ENCODE peak calls at places on chromosomes 4 and X, in eight cellular contexts. G is central memory CD4-positive, alpha-beta T cell; N is NCI-H2081; Q is Right ventricle myocardium superior; C is amygdala; S is CD4-positive, alpha-beta T cell; Y is LoVo; D is EL. R is an unnamed sample.
A peak's percentile ranks its signal among the peaks of the same experiment; 100 is the strongest.

GRCh38 chr4:142547974-142548373 is 298.1 kb downstream of the INPP4B start:
- DNase-seq in G (no peak), N (no peak), Q (no peak), C (no peak), S (no peak), Y (no peak), D (no peak), R (peak; percentile 8)

GRCh38 chr4:52911684-52912294 is 49.7 kb downstream of the RASL11B start:
- DNase-seq in G (peak; percentile 33), N (peak; percentile 81), Q (peak; percentile 70), C (no peak), S (peak; percentile 42), Y (peak; percentile 62), D (peak; percentile 68), R (peak; percentile 79)

GRCh38 chrX:13898084-13898483 is 81.2 kb upstream of the GPM6B start:
- DNase-seq in G (no peak), N (no peak), Q (no peak), C (no peak), S (no peak), Y (no peak), D (peak; percentile 28), R (peak; percentile 6)

GRCh38 chr4:115580901-115581300 is 467.5 kb upstream of the NDST4 start:
- DNase-seq in G (no peak), N (no peak), Q (no peak), C (no peak), S (no peak), Y (no peak), D (no peak), R (no peak)

GRCh38 chr4:165325732-165326512 is 1.5 kb upstream of the MSMO1 start:
- DNase-seq in G (no peak), N (no peak), Q (no peak), C (no peak), S (no peak), Y (peak; percentile 55), D (peak; percentile 85), R (peak; percentile 87)

GRCh38 chrX:118503260-118504041 is 7.8 kb downstream of the DOCK11 start:
- DNase-seq in G (no peak), N (no peak), Q (no peak), C (no peak), S (no peak), Y (no peak), D (no peak), R (no peak)

GRCh38 chr4:79653871-79654270 is 245.8 kb upstream of the GK2 start:
- DNase-seq in G (no peak), N (no peak), Q (no peak), C (no peak), S (no peak), Y (no peak), D (no peak), R (peak; percentile 52)

GRCh38 chr4:44996276-44996845 is 270.0 kb upstream of the GNPDA2 start:
- DNase-seq in G (no peak), N (no peak), Q (no peak), C (no peak), S (no peak), Y (no peak), D (no peak), R (no peak)

GRCh38 chr4:38310446-38311043 is 350.3 kb downstream of the PTTG2 start:
- DNase-seq in G (peak; percentile 89), N (no peak), Q (no peak), C (no peak), S (peak; percentile 22), Y (no peak), D (no peak), R (no peak)

GRCh38 chr4:79918292-79918691 is 154.7 kb downstream of the ANTXR2 start:
- DNase-seq in G (no peak), N (no peak), Q (no peak), C (no peak), S (no peak), Y (no peak), D (no peak), R (no peak)

GRCh38 chrX:149374751-149375150 is 130.4 kb downstream of the IDS start:
- DNase-seq in G (no peak), N (no peak), Q (no peak), C (no peak), S (no peak), Y (no peak), D (no peak), R (no peak)

GRCh38 chr4:174138616-174139015 is 144.9 kb downstream of the FBXO8 start:
- DNase-seq in G (no peak), N (no peak), Q (no peak), C (no peak), S (no peak), Y (no peak), D (no peak), R (no peak)

GRCh38 chrX:150062292-150063137 is 124.2 kb upstream of the EOLA2 start:
- DNase-seq in G (no peak), N (no peak), Q (peak; percentile 53), C (no peak), S (no peak), Y (no peak), D (peak; percentile 87), R (peak; percentile 23)

GRCh38 chr4:184312126-184312525 is 94.5 kb upstream of the ENPP6 start:
- DNase-seq in G (no peak), N (no peak), Q (no peak), C (no peak), S (no peak), Y (no peak), D (no peak), R (no peak)

GRCh38 chr4:89898304-89898716 is 3.7 kb downstream of the MMRN1 start:
- DNase-seq in G (no peak), N (no peak), Q (no peak), C (no peak), S (no peak), Y (no peak), D (no peak), R (no peak)

GRCh38 chr4:8192748-8193738 is 6.0 kb upstream of the SH3TC1 start:
- DNase-seq in G (no peak), N (peak; percentile 83), Q (peak; percentile 66), C (no peak), S (no peak), Y (no peak), D (peak; percentile 23), R (peak; percentile 50)

GRCh38 chrX:129193357-129193756 is 329.9 kb downstream of the SMARCA1 start:
- DNase-seq in G (no peak), N (peak; percentile 80), Q (peak; percentile 53), C (no peak), S (no peak), Y (peak; percentile 1), D (no peak), R (no peak)

GRCh38 chr4:6207602-6208001 is 7.3 kb upstream of the JAKMIP1 start:
- DNase-seq in G (no peak), N (no peak), Q (no peak), C (no peak), S (no peak), Y (no peak), D (no peak), R (no peak)

GRCh38 chr4:38308728-38309315 is 348.6 kb downstream of the PTTG2 start:
- DNase-seq in G (no peak), N (no peak), Q (no peak), C (no peak), S (no peak), Y (peak; percentile 55), D (peak; percentile 60), R (peak; percentile 57)

GRCh38 chrX:3548743-3549441 is 164.6 kb downstream of the PRKX start:
- DNase-seq in G (no peak), N (peak; percentile 61), Q (no peak), C (no peak), S (no peak), Y (no peak), D (peak; percentile 56), R (peak; percentile 42)

GRCh38 chr4:148514041-148514440 is 71.8 kb upstream of the NR3C2 start:
- DNase-seq in G (no peak), N (no peak), Q (no peak), C (no peak), S (no peak), Y (no peak), D (no peak), R (no peak)

GRCh38 chr4:1030559-1030958 is 19.1 kb downstream of the FGFRL1 start:
- DNase-seq in G (no peak), N (no peak), Q (no peak), C (no peak), S (no peak), Y (no peak), D (no peak), R (no peak)

GRCh38 chr4:152065545-152065944 is 304.7 kb upstream of the GATB start:
- DNase-seq in G (no peak), N (no peak), Q (no peak), C (no peak), S (no peak), Y (no peak), D (no peak), R (no peak)

GRCh38 chr4:914531-914930 is 17.6 kb downstream of the GAK start:
- DNase-seq in G (no peak), N (no peak), Q (peak; percentile 14), C (no peak), S (no peak), Y (no peak), D (no peak), R (no peak)

GRCh38 chr4:25814323-25814722 is 48.5 kb downstream of the SEL1L3 start:
- DNase-seq in G (no peak), N (no peak), Q (peak; percentile 54), C (no peak), S (no peak), Y (peak; percentile 1), D (peak; percentile 84), R (peak; percentile 82)

GRCh38 chr4:57342406-57342805 is 232.2 kb upstream of the IGFBP7 start:
- DNase-seq in G (no peak), N (no peak), Q (no peak), C (no peak), S (no peak), Y (no peak), D (peak; percentile 67), R (peak; percentile 9)

GRCh38 chr4:62528874-62529273 is 1328.7 kb downstream of the ADGRL3 start:
- DNase-seq in G (no peak), N (no peak), Q (no peak), C (no peak), S (no peak), Y (no peak), D (no peak), R (no peak)

GRCh38 chrX:142702749-142703148 is 323.0 kb upstream of the SPANXN4 start:
- DNase-seq in G (no peak), N (no peak), Q (no peak), C (no peak), S (no peak), Y (no peak), D (no peak), R (no peak)

GRCh38 chrX:150558424-150558823 is 10.0 kb upstream of the MTM1 start:
- DNase-seq in G (no peak), N (no peak), Q (no peak), C (no peak), S (no peak), Y (no peak), D (no peak), R (no peak)

GRCh38 chr4:83010111-83010521 is 507 bp downstream of the LIN54 start:
- DNase-seq in G (peak; percentile 25), N (peak; percentile 0), Q (no peak), C (peak; percentile 30), S (no peak), Y (peak; percentile 29), D (peak; percentile 45), R (peak; percentile 11)

GRCh38 chrX:128992107-128992971 is 531.0 kb downstream of the SMARCA1 start:
- DNase-seq in G (no peak), N (no peak), Q (no peak), C (no peak), S (no peak), Y (no peak), D (no peak), R (no peak)

GRCh38 chrX:48648299-48648698 is 35.3 kb upstream of the WAS start:
- DNase-seq in G (peak; percentile 38), N (peak; percentile 55), Q (no peak), C (no peak), S (peak; percentile 6), Y (no peak), D (peak; percentile 54), R (peak; percentile 12)

GRCh38 chr4:20253799-20254409 is 2.2 kb downstream of the SLIT2 start:
- DNase-seq in G (no peak), N (peak; percentile 52), Q (peak; percentile 66), C (no peak), S (no peak), Y (no peak), D (peak; percentile 57), R (no peak)

GRCh38 chrX:124406294-124407013 is 60.1 kb downstream of the SH2D1A start:
- DNase-seq in G (peak; percentile 41), N (peak; percentile 91), Q (no peak), C (no peak), S (peak; percentile 12), Y (peak; percentile 44), D (peak; percentile 69), R (peak; percentile 70)